ENCODE peak calls at places on chromosomes 11 and 22, in nine cellular contexts. T is psoas muscle; F is NCI-H2107; Q is breast epithelium; C is pancreas; R is smooth muscle cell of the brain vasculature; N is activated T-helper 1 cell treated with anti-CD3 and anti-CD28 coated beads, Interleukin-12 subunit alpha, Interleukin-12 subunit beta, Interleukin-2, Interleukin-4 antibody, amounts not matched to agents 30 ng/mL and 10 ng/mL and 1 ng/mL, durations not matched to agents 14 hours and 24 hours and 36 hours; K is skeletal muscle cell; E is NCI-H1436 treated with DMSO at 0.1 percent for 48 hours. X is an unnamed sample.

GRCh38 chr11:66617148-66617814 is 851 bp downstream of the RBM14 start:
- DNase-seq in T (peak; percentile 81), F (no peak), Q (peak; percentile 69), C (no peak), R (no peak), N (no peak), K (no peak), E (no peak), X (peak; percentile 66)

GRCh38 chr11:111540114-111540920 is at the start of gene LAYN:
- DNase-seq in T (peak; percentile 56), F (no peak), Q (peak; percentile 63), C (peak; percentile 30), R (no peak), N (peak; percentile 24), K (no peak), E (no peak), X (no peak)

GRCh38 chr11:45736424-45736823 is 68.5 kb upstream of the SLC35C1 start:
- DNase-seq in T (peak; percentile 58), F (no peak), Q (no peak), C (peak; percentile 33), R (no peak), N (no peak), K (peak; percentile 24), E (no peak), X (no peak)

GRCh38 chr11:63613517-63614135 is 607 bp downstream of the PLAAT3 start:
- DNase-seq in T (peak; percentile 62), F (no peak), Q (peak; percentile 63), C (peak; percentile 45), R (no peak), N (no peak), K (no peak), E (no peak), X (peak; percentile 5)

GRCh38 chr22:50506611-50507420 is 686 bp downstream of the LMF2 start:
- DNase-seq in T (no peak), F (no peak), Q (no peak), C (peak; percentile 90), R (no peak), N (no peak), K (no peak), E (no peak), X (no peak)

GRCh38 chr22:42901790-42902508 is 44.9 kb upstream of the ARFGAP3 start:
- DNase-seq in T (peak; percentile 50), F (no peak), Q (no peak), C (no peak), R (no peak), N (no peak), K (no peak), E (no peak), X (no peak)

GRCh38 chr22:48639896-48640732 is 1187.6 kb downstream of the BRD1 start:
- DNase-seq in T (no peak), F (no peak), Q (no peak), C (peak; percentile 10), R (no peak), N (no peak), K (no peak), E (no peak), X (no peak)

GRCh38 chr22:26632422-26633155 is 10.8 kb downstream of the CRYBA4 start:
- DNase-seq in T (no peak), F (no peak), Q (no peak), C (no peak), R (no peak), N (no peak), K (no peak), E (no peak), X (no peak)

GRCh38 chr11:108122166-108122628 is 830 bp downstream of the ACAT1 start:
- DNase-seq in T (no peak), F (no peak), Q (no peak), C (no peak), R (no peak), N (no peak), K (no peak), E (no peak), X (no peak)

GRCh38 chr22:44402196-44403111 is 89.7 kb upstream of the SHISAL1 start:
- DNase-seq in T (no peak), F (no peak), Q (peak; percentile 24), C (no peak), R (no peak), N (no peak), K (no peak), E (no peak), X (no peak)

GRCh38 chr11:94193288-94193687 is 64.6 kb downstream of the PANX1 start:
- DNase-seq in T (peak; percentile 12), F (no peak), Q (no peak), C (no peak), R (no peak), N (no peak), K (peak; percentile 86), E (no peak), X (no peak)

GRCh38 chr11:58165504-58166106 is 23.3 kb upstream of the OR9Q2 start:
- DNase-seq in T (no peak), F (no peak), Q (no peak), C (no peak), R (no peak), N (no peak), K (no peak), E (no peak), X (no peak)

GRCh38 chr11:121930004-121930965 is 185.7 kb downstream of the BLID start:
- DNase-seq in T (no peak), F (no peak), Q (no peak), C (no peak), R (no peak), N (no peak), K (no peak), E (no peak), X (no peak)

GRCh38 chr11:73931039-73931645 is 19.7 kb upstream of the DNAJB13 start:
- DNase-seq in T (no peak), F (peak; percentile 33), Q (no peak), C (no peak), R (peak; percentile 47), N (no peak), K (peak; percentile 37), E (peak; percentile 51), X (peak; percentile 53)

GRCh38 chr11:125164422-125165110 is at the start of gene PKNOX2:
- DNase-seq in T (peak; percentile 84), F (no peak), Q (peak; percentile 68), C (peak; percentile 87), R (no peak), N (peak; percentile 39), K (peak; percentile 49), E (no peak), X (no peak)

GRCh38 chr11:121191787-121192186 is 90.7 kb downstream of the TECTA start:
- DNase-seq in T (no peak), F (no peak), Q (no peak), C (no peak), R (no peak), N (no peak), K (no peak), E (no peak), X (no peak)

GRCh38 chr11:10655931-10656576 is 37.5 kb downstream of the IRAG1 start:
- DNase-seq in T (no peak), F (no peak), Q (no peak), C (no peak), R (no peak), N (no peak), K (no peak), E (no peak), X (no peak)

GRCh38 chr11:127994736-127995135 is 592.6 kb downstream of the ETS1 start:
- DNase-seq in T (no peak), F (no peak), Q (no peak), C (no peak), R (no peak), N (no peak), K (peak; percentile 14), E (no peak), X (no peak)

GRCh38 chr22:47249370-47249928 is 487.0 kb downstream of the TBC1D22A start:
- DNase-seq in T (no peak), F (no peak), Q (peak; percentile 6), C (no peak), R (no peak), N (no peak), K (no peak), E (no peak), X (no peak)

GRCh38 chr22:35113341-35113740 is 47.4 kb downstream of the ISX start:
- DNase-seq in T (no peak), F (no peak), Q (no peak), C (no peak), R (no peak), N (no peak), K (no peak), E (no peak), X (no peak)

X was measured in SHP77.